ENCODE peak calls at places on chromosomes 3 and 15, in four cellular contexts. P, Z, K and X are unnamed samples.

GRCh38 chr3:192408721-192409151 is 318.6 kb downstream of the FGF12 start:
- DNase-seq in Z (no peak), K (no peak), P (no peak), X (no peak)

GRCh38 chr15:75948761-75949296 is 45.2 kb downstream of the FBXO22 start:
- DNase-seq in P (no peak), Z (no peak), K (no peak), X (no peak)

GRCh38 chr3:159112724-159113123 is 310.9 kb downstream of the MFSD1 start:
- DNase-seq in K (no peak), Z (no peak), P (no peak), X (no peak)

GRCh38 chr3:134938024-134938525 is 143.0 kb downstream of the EPHB1 start:
- DNase-seq in P (no peak), K (no peak), Z (no peak), X (no peak)

GRCh38 chr15:77168616-77169015 is 97.7 kb upstream of the TSPAN3 start:
- DNase-seq in P (peak; percentile 55), Z (no peak), K (no peak), X (no peak)

GRCh38 chr3:131075632-131076328 is 49.1 kb downstream of the NEK11 start:
- DNase-seq in P (no peak), K (no peak), Z (no peak), X (no peak)

GRCh38 chr3:15384510-15385237 is 42.7 kb downstream of the METTL6 start:
- DNase-seq in K (no peak), Z (no peak), P (peak; percentile 39), X (no peak)

GRCh38 chr3:172065534-172065933 is 26.2 kb downstream of the FNDC3B start:
- DNase-seq in P (peak; percentile 85), K (no peak), Z (peak; percentile 89), X (no peak)

GRCh38 chr3:23874359-23875120 is 42.2 kb downstream of the NKIRAS1 start:
- DNase-seq in P (peak; percentile 57), K (no peak), Z (peak; percentile 78), X (no peak)

GRCh38 chr3:8817486-8817885 is 48.1 kb upstream of the OXTR start:
- DNase-seq in Z (peak; percentile 20), K (no peak), P (no peak), X (no peak)

GRCh38 chr3:7728566-7729519 is 772.8 kb upstream of the LMCD1 start:
- DNase-seq in K (no peak), P (no peak), Z (no peak), X (no peak)

GRCh38 chr3:55487376-55488241 is 503 bp upstream of the WNT5A start:
- DNase-seq in P (peak; percentile 86), Z (peak; percentile 76), K (no peak), X (no peak)

GRCh38 chr3:17424137-17424536 is 318.3 kb downstream of the TBC1D5 start:
- DNase-seq in P (no peak), Z (peak; percentile 74), K (no peak), X (no peak)

GRCh38 chr3:101235048-101235447 is 85.3 kb downstream of the IMPG2 start:
- DNase-seq in K (no peak), P (no peak), Z (no peak), X (no peak)

GRCh38 chr3:140186421-140186920 is 251.5 kb downstream of the CLSTN2 start:
- DNase-seq in P (peak; percentile 71), Z (peak; percentile 78), K (no peak), X (no peak)

GRCh38 chr3:147089286-147089685 is 317.1 kb downstream of the ZIC4 start:
- DNase-seq in P (no peak), K (no peak), Z (no peak), X (peak; percentile 45)

GRCh38 chr3:42277676-42278075 is 11.7 kb upstream of the CCK start:
- DNase-seq in P (no peak), K (no peak), Z (no peak), X (no peak)

GRCh38 chr3:96986241-96986640 is 171.8 kb downstream of the EPHA6 start:
- DNase-seq in Z (no peak), P (no peak), K (no peak), X (no peak)

GRCh38 chr3:14587733-14588360 is 47.7 kb upstream of the GRIP2 start:
- DNase-seq in Z (peak; percentile 79), K (no peak), P (peak; percentile 43), X (no peak)

GRCh38 chr3:113896930-113897329 is 50.9 kb upstream of the ZDHHC23 start:
- DNase-seq in Z (no peak), K (no peak), P (no peak), X (no peak)

GRCh38 chr3:11568503-11569155 is 75.1 kb downstream of the VGLL4 start:
- DNase-seq in K (no peak), P (peak; percentile 87), Z (peak; percentile 95), X (no peak)

GRCh38 chr3:158845748-158846350 is 44.0 kb downstream of the MFSD1 start:
- DNase-seq in Z (peak; percentile 33), P (peak; percentile 48), K (no peak), X (peak; percentile 27)

GRCh38 chr3:141955163-141955562 is 78.7 kb downstream of the ATP1B3 start:
- DNase-seq in P (peak; percentile 21), Z (peak; percentile 29), K (no peak), X (peak; percentile 39)

GRCh38 chr15:85840802-85841152 is 46.1 kb upstream of the KLHL25 start:
- DNase-seq in Z (no peak), P (no peak), K (no peak), X (no peak)

GRCh38 chr3:145022447-145022846 is 1050.8 kb downstream of the DIPK2A start:
- DNase-seq in P (no peak), K (no peak), Z (no peak), X (no peak)

GRCh38 chr3:18066899-18067582 is 324.6 kb upstream of the TBC1D5 start:
- DNase-seq in P (no peak), K (no peak), Z (no peak), X (no peak)

GRCh38 chr3:143045639-143046038 is 44.3 kb downstream of the U2SURP start:
- DNase-seq in K (no peak), P (no peak), Z (peak; percentile 30), X (no peak)

GRCh38 chr3:43001094-43001553 is 22.0 kb downstream of the GASK1A start:
- DNase-seq in Z (peak; percentile 98), K (no peak), P (peak; percentile 99), X (no peak)

GRCh38 chr15:64013179-64014043 is 32.9 kb downstream of the DAPK2 start:
- DNase-seq in K (no peak), Z (no peak), P (peak; percentile 48), X (no peak)

DNA sequence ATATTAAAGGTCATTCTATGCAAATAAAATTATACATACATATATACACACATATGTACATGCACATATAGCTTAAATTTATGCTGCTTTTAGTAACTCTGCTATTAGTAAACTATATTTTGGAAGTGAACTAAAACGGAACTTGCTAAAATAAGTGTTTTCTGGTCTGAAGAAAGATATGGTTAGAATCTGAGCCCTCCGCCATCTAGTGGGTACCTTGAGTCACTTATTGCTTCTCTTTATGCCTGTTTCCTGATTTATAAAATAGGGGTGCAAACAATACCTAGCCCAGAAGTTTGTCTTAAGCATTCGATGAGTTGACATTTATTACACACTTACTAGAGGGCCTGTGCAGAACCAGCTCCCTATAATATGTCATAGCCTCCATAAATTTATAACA is 255.7 kb downstream of the CNTN6 start:
- DNase-seq in Z (peak; percentile 10), P (peak; percentile 0), K (no peak), X (no peak)
- TF ChIP-seq CTCF in Z (peak; percentile 14), P (no peak), K (no peak), X (no peak)

GRCh38 chr3:194964809-194965208 is 279.1 kb downstream of the FAM43A start:
- DNase-seq in K (no peak), Z (no peak), P (no peak), X (no peak)
- TF ChIP-seq CTCF in K (no peak), Z (no peak), P (peak; percentile 12), X (no peak)

GRCh38 chr15:57752426-57752825 is 45.9 kb downstream of the POLR2M start:
- DNase-seq in P (peak; percentile 52), Z (peak; percentile 11), K (no peak), X (no peak)
- TF ChIP-seq CTCF in P (peak; percentile 45), Z (peak; percentile 11), K (no peak), X (peak; percentile 16)

DNA sequence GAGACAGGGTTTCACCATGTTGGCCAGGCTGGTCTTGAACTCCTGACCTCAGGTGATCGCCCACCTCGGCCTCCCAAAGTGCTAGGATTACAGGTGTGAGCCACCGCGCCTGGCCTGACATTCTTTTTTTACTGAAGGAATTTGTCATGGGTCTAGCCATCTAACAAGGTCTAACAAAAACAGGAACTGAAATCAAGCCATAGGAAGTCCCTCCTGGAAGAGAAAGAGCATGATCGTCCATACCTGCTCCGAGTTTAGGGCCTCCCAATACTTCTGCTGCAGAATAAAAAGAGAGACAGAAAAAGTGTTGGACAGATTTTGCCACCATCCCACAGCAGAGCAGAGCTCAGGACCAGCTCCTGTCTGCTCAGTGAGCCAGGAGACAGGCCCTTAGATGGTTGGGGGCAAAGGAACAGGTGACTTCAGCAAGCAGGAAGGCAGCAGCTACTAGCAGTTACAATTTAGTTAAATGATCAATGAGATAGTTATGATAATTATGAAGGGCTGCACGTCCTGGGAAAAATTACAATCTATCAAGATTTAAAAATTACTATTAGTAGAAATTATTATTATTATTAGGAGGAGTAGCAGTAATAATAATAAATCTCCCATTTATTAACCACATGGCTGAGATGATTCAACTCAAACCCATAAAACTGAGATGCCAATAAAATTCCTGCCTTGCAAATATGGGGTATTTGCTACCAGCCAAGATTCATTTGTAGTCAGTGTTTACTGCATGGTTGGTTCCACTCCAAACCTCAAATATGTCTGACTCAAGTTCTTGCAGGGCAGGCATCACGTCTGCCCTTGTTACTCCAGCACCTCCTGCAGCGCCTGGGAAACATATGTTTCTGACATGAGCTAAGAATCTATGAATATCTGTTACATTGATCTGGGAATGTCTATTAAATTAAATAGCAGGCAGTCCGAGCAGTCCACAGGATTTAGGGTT is 40.1 kb downstream of the TMEM44 start:
- DNase-seq in P (peak; percentile 100), Z (peak; percentile 100), K (no peak), X (no peak)
- TF ChIP-seq CTCF in P (no peak), Z (no peak), K (no peak), X (no peak)